ENCODE peak calls at places on chromosome 22, in five cellular contexts. Y, I, X, N and C are unnamed samples.

GRCh38 chr22:47804281-47804680 is 1041.8 kb downstream of the TBC1D22A start:
- DNase-seq in I (no peak), X (no peak), Y (no peak), N (no peak), C (no peak)

GRCh38 chr22:32596471-32596870 is 121.9 kb downstream of the FBXO7 start:
- DNase-seq in I (no peak), N (no peak), X (no peak), Y (no peak), C (no peak)

GRCh38 chr22:32830473-32830872 is 29.0 kb downstream of the TIMP3 start:
- DNase-seq in Y (no peak), X (peak), I (peak), N (no peak), C (no peak)

GRCh38 chr22:44931077-44931540 is 78.7 kb downstream of the PHF21B start:
- DNase-seq in Y (no peak), N (no peak), X (peak), I (no peak), C (peak)

GRCh38 chr22:21100149-21101032 is 54.6 kb downstream of the LRRC74B start:
- DNase-seq in N (no peak), Y (no peak), I (no peak), X (no peak), C (peak)

GRCh38 chr22:49618689-49618953 is 209.1 kb downstream of the BRD1 start:
- DNase-seq in Y (no peak), I (no peak), N (no peak), X (no peak), C (no peak)

GRCh38 chr22:45612451-45612901 is 59.2 kb upstream of the ATXN10 start:
- DNase-seq in I (no peak), Y (peak), X (peak), N (no peak), C (peak)

GRCh38 chr22:24423519-24424000 is 3.8 kb upstream of the ADORA2A start:
- DNase-seq in N (no peak), I (peak), X (peak), Y (peak), C (no peak)

GRCh38 chr22:29308148-29308790 is 1.8 kb downstream of the GAS2L1 start:
- DNase-seq in N (no peak), X (no peak), Y (no peak), I (no peak), C (no peak)

GRCh38 chr22:27780161-27780575 is 21.4 kb downstream of the MN1 start:
- DNase-seq in N (no peak), X (no peak), I (no peak), Y (no peak), C (no peak)

GRCh38 chr22:19148417-19149046 is 1.6 kb downstream of the GSC2 start:
- DNase-seq in X (no peak), N (no peak), Y (no peak), I (no peak), C (no peak)

GRCh38 chr22:23058481-23059336 is 11.6 kb upstream of the GNAZ start:
- DNase-seq in Y (no peak), I (no peak), N (no peak), X (no peak), C (no peak)

GRCh38 chr22:26169312-26170111 is at the start of gene SEZ6L:
- DNase-seq in N (no peak), Y (no peak), I (peak), X (peak), C (no peak)

GRCh38 chr22:30870451-30871345 is 97.9 kb downstream of the MORC2 start:
- DNase-seq in I (no peak), N (no peak), Y (no peak), X (no peak), C (no peak)

GRCh38 chr22:42799061-42799460 is 58.0 kb downstream of the ARFGAP3 start:
- DNase-seq in Y (no peak), N (no peak), X (no peak), I (no peak), C (no peak)

GRCh38 chr22:19242699-19243098 is 48.8 kb downstream of the CLTCL1 start:
- DNase-seq in X (no peak), Y (no peak), I (no peak), N (no peak), C (no peak)

GRCh38 chr22:44112191-44112590 is 68.5 kb upstream of the PARVG start:
- DNase-seq in X (no peak), I (no peak), N (no peak), Y (no peak), C (no peak)

GRCh38 chr22:17638432-17639237 is at the start of gene BCL2L13:
- DNase-seq in X (peak), N (peak), Y (peak), I (peak), C (peak)

GRCh38 chr22:43200031-43200430 is 13.1 kb upstream of the TTLL12 start:
- DNase-seq in X (no peak), N (no peak), I (no peak), Y (no peak), C (no peak)

GRCh38 chr22:48820481-48821345 is 1007.0 kb downstream of the BRD1 start:
- DNase-seq in N (no peak), I (no peak), Y (no peak), X (no peak), C (no peak)

GRCh38 chr22:47095395-47096122 is 333.1 kb downstream of the TBC1D22A start:
- DNase-seq in X (no peak), N (no peak), I (no peak), Y (no peak), C (peak)

GRCh38 chr22:36197601-36198146 is 3.9 kb downstream of the APOL4 start:
- DNase-seq in N (no peak), X (no peak), I (peak), Y (no peak), C (no peak)

GRCh38 chr22:28799834-28800307 is 498 bp downstream of the XBP1 start:
- DNase-seq in I (peak), X (peak), N (no peak), Y (peak), C (peak)

GRCh38 chr22:46148885-46149492 is 1.3 kb upstream of the PPARA start:
- DNase-seq in I (no peak), X (no peak), N (no peak), Y (no peak), C (no peak)

GRCh38 chr22:46047226-46047625 is 70.3 kb upstream of the WNT7B start:
- DNase-seq in I (no peak), X (no peak), N (no peak), Y (no peak), C (no peak)

GRCh38 chr22:39388261-39389011 is 11.1 kb upstream of the TAB1 start:
- DNase-seq in X (peak), I (peak), Y (peak), N (peak), C (peak)

GRCh38 chr22:49015459-49015858 is 812.2 kb downstream of the BRD1 start:
- DNase-seq in N (no peak), I (no peak), X (no peak), Y (no peak), C (no peak)

GRCh38 chr22:46547883-46548244 is 10.4 kb upstream of the CELSR1 start:
- DNase-seq in X (no peak), N (no peak), Y (no peak), I (no peak), C (peak)

GRCh38 chr22:45572444-45572843 is 69.8 kb downstream of the FBLN1 start:
- DNase-seq in X (no peak), I (no peak), N (no peak), Y (no peak), C (peak)

GRCh38 chr22:44289429-44290171 is 23.2 kb downstream of the SHISAL1 start:
- DNase-seq in Y (no peak), I (peak), N (no peak), X (peak), C (peak)

GRCh38 chr22:30841264-30841663 is 127.3 kb downstream of the MORC2 start:
- DNase-seq in Y (no peak), I (no peak), X (no peak), N (no peak), C (peak)

GRCh38 chr22:37431811-37432707 is 4.8 kb upstream of the ELFN2 start:
- DNase-seq in N (peak), I (no peak), Y (peak), X (no peak), C (peak)

GRCh38 chr22:24437091-24437490 is 9.7 kb downstream of the ADORA2A start:
- DNase-seq in I (no peak), X (no peak), N (no peak), Y (no peak), C (no peak)

GRCh38 chr22:46946383-46946965 is 184.0 kb downstream of the TBC1D22A start:
- DNase-seq in Y (no peak), X (no peak), N (peak), I (no peak), C (no peak)

GRCh38 chr22:37373451-37373850 is 53.8 kb downstream of the ELFN2 start:
- DNase-seq in Y (no peak), X (no peak), N (no peak), I (no peak), C (no peak)

GRCh38 chr22:20606784-20607128 is 99.3 kb downstream of the MED15 start:
- DNase-seq in Y (no peak), N (no peak), I (no peak), X (no peak), C (no peak)